ENCODE peak calls at places on chromosomes 7 and 10, in ten cellular contexts. One of them, this sample, is unnamed.

GRCh38 chr7:5630670-5631069 is 150.8 kb downstream of the RNF216 start:
- DNase-seq in myocyte: no peak
- DNase-seq in activated CD4-positive, alpha-beta T cell treated with anti-CD3 and anti-CD28 coated beads for 24 hours: peak; percentile 10
- DNase-seq in stimulated activated CD4-positive, alpha-beta T cell treated with anti-CD3 and anti-CD28 coated beads, Interleukin-4, amount 100 ng/mL, for 4 hours: peak; percentile 24
- DNase-seq in HepG2: no peak
- DNase-seq in NCI-H1092 treated with DMSO at 0.1 percent for 48 hours: no peak
- DNase-seq in GM06990: no peak
- DNase-seq in H54: no peak
- DNase-seq in activated CD8-positive, alpha-beta memory T cell treated with anti-CD3 and anti-CD28 coated beads, Interleukin-2, amount 50 U/mL, for 4 hours: peak; percentile 57
- DNase-seq in caudate nucleus: no peak
- DNase-seq in this sample: no peak

GRCh38 chr10:69406302-69406811 is 10.4 kb downstream of the TACR2 start:
- DNase-seq in myocyte: peak; percentile 20
- DNase-seq in activated CD4-positive, alpha-beta T cell treated with anti-CD3 and anti-CD28 coated beads for 24 hours: no peak
- DNase-seq in stimulated activated CD4-positive, alpha-beta T cell treated with anti-CD3 and anti-CD28 coated beads, Interleukin-4, amount 100 ng/mL, for 4 hours: no peak
- DNase-seq in HepG2: no peak
- DNase-seq in NCI-H1092 treated with DMSO at 0.1 percent for 48 hours: no peak
- DNase-seq in GM06990: no peak
- DNase-seq in H54: peak; percentile 62
- DNase-seq in activated CD8-positive, alpha-beta memory T cell treated with anti-CD3 and anti-CD28 coated beads, Interleukin-2, amount 50 U/mL, for 4 hours: no peak
- DNase-seq in caudate nucleus: no peak
- DNase-seq in this sample: no peak

GRCh38 chr10:130014734-130015695 is 50.9 kb upstream of the EBF3 start:
- DNase-seq in myocyte: no peak
- DNase-seq in activated CD4-positive, alpha-beta T cell treated with anti-CD3 and anti-CD28 coated beads for 24 hours: no peak
- DNase-seq in stimulated activated CD4-positive, alpha-beta T cell treated with anti-CD3 and anti-CD28 coated beads, Interleukin-4, amount 100 ng/mL, for 4 hours: no peak
- DNase-seq in HepG2: no peak
- DNase-seq in NCI-H1092 treated with DMSO at 0.1 percent for 48 hours: no peak
- DNase-seq in GM06990: no peak
- DNase-seq in H54: no peak
- DNase-seq in activated CD8-positive, alpha-beta memory T cell treated with anti-CD3 and anti-CD28 coated beads, Interleukin-2, amount 50 U/mL, for 4 hours: no peak
- DNase-seq in caudate nucleus: no peak
- DNase-seq in this sample: no peak

GRCh38 chr7:873367-874002 is 2.9 kb upstream of the GET4 start:
- DNase-seq in myocyte: peak; percentile 78
- DNase-seq in activated CD4-positive, alpha-beta T cell treated with anti-CD3 and anti-CD28 coated beads for 24 hours: peak; percentile 48
- DNase-seq in stimulated activated CD4-positive, alpha-beta T cell treated with anti-CD3 and anti-CD28 coated beads, Interleukin-4, amount 100 ng/mL, for 4 hours: peak; percentile 67
- DNase-seq in HepG2: peak; percentile 79
- DNase-seq in NCI-H1092 treated with DMSO at 0.1 percent for 48 hours: peak; percentile 78
- DNase-seq in GM06990: peak; percentile 75
- DNase-seq in H54: peak; percentile 98
- DNase-seq in activated CD8-positive, alpha-beta memory T cell treated with anti-CD3 and anti-CD28 coated beads, Interleukin-2, amount 50 U/mL, for 4 hours: peak; percentile 69
- DNase-seq in caudate nucleus: peak; percentile 74
- DNase-seq in this sample: peak; percentile 56

GRCh38 chr10:124562425-124563060 is 100.9 kb downstream of the LHPP start:
- DNase-seq in myocyte: no peak
- DNase-seq in activated CD4-positive, alpha-beta T cell treated with anti-CD3 and anti-CD28 coated beads for 24 hours: no peak
- DNase-seq in stimulated activated CD4-positive, alpha-beta T cell treated with anti-CD3 and anti-CD28 coated beads, Interleukin-4, amount 100 ng/mL, for 4 hours: no peak
- DNase-seq in HepG2: no peak
- DNase-seq in NCI-H1092 treated with DMSO at 0.1 percent for 48 hours: no peak
- DNase-seq in GM06990: no peak
- DNase-seq in H54: no peak
- DNase-seq in activated CD8-positive, alpha-beta memory T cell treated with anti-CD3 and anti-CD28 coated beads, Interleukin-2, amount 50 U/mL, for 4 hours: no peak
- DNase-seq in caudate nucleus: no peak
- DNase-seq in this sample: no peak

GRCh38 chr10:80457554-80458262 is 3.6 kb downstream of the TSPAN14 start:
- DNase-seq in myocyte: no peak
- DNase-seq in activated CD4-positive, alpha-beta T cell treated with anti-CD3 and anti-CD28 coated beads for 24 hours: no peak
- DNase-seq in stimulated activated CD4-positive, alpha-beta T cell treated with anti-CD3 and anti-CD28 coated beads, Interleukin-4, amount 100 ng/mL, for 4 hours: no peak
- DNase-seq in HepG2: peak; percentile 33
- DNase-seq in NCI-H1092 treated with DMSO at 0.1 percent for 48 hours: no peak
- DNase-seq in GM06990: no peak
- DNase-seq in H54: no peak
- DNase-seq in activated CD8-positive, alpha-beta memory T cell treated with anti-CD3 and anti-CD28 coated beads, Interleukin-2, amount 50 U/mL, for 4 hours: no peak
- DNase-seq in caudate nucleus: no peak
- DNase-seq in this sample: no peak

GRCh38 chr7:113087278-113087998 is 811 bp upstream of the GPR85 start:
- DNase-seq in myocyte: peak; percentile 89
- DNase-seq in activated CD4-positive, alpha-beta T cell treated with anti-CD3 and anti-CD28 coated beads for 24 hours: no peak
- DNase-seq in stimulated activated CD4-positive, alpha-beta T cell treated with anti-CD3 and anti-CD28 coated beads, Interleukin-4, amount 100 ng/mL, for 4 hours: no peak
- DNase-seq in HepG2: peak; percentile 1
- DNase-seq in NCI-H1092 treated with DMSO at 0.1 percent for 48 hours: peak; percentile 12
- DNase-seq in GM06990: no peak
- DNase-seq in H54: peak; percentile 33
- DNase-seq in activated CD8-positive, alpha-beta memory T cell treated with anti-CD3 and anti-CD28 coated beads, Interleukin-2, amount 50 U/mL, for 4 hours: no peak
- DNase-seq in caudate nucleus: no peak
- DNase-seq in this sample: no peak

GRCh38 chr10:42738669-42739068 is 43.9 kb upstream of the BMS1 start:
- DNase-seq in myocyte: no peak
- DNase-seq in activated CD4-positive, alpha-beta T cell treated with anti-CD3 and anti-CD28 coated beads for 24 hours: no peak
- DNase-seq in stimulated activated CD4-positive, alpha-beta T cell treated with anti-CD3 and anti-CD28 coated beads, Interleukin-4, amount 100 ng/mL, for 4 hours: no peak
- DNase-seq in HepG2: no peak
- DNase-seq in NCI-H1092 treated with DMSO at 0.1 percent for 48 hours: no peak
- DNase-seq in GM06990: no peak
- DNase-seq in H54: no peak
- DNase-seq in activated CD8-positive, alpha-beta memory T cell treated with anti-CD3 and anti-CD28 coated beads, Interleukin-2, amount 50 U/mL, for 4 hours: no peak
- DNase-seq in caudate nucleus: no peak
- DNase-seq in this sample: no peak

GRCh38 chr10:125107972-125108580 is 52.3 kb downstream of the CTBP2 start:
- DNase-seq in myocyte: no peak
- DNase-seq in activated CD4-positive, alpha-beta T cell treated with anti-CD3 and anti-CD28 coated beads for 24 hours: no peak
- DNase-seq in stimulated activated CD4-positive, alpha-beta T cell treated with anti-CD3 and anti-CD28 coated beads, Interleukin-4, amount 100 ng/mL, for 4 hours: no peak
- DNase-seq in HepG2: no peak
- DNase-seq in NCI-H1092 treated with DMSO at 0.1 percent for 48 hours: no peak
- DNase-seq in GM06990: no peak
- DNase-seq in H54: no peak
- DNase-seq in activated CD8-positive, alpha-beta memory T cell treated with anti-CD3 and anti-CD28 coated beads, Interleukin-2, amount 50 U/mL, for 4 hours: no peak
- DNase-seq in caudate nucleus: no peak
- DNase-seq in this sample: no peak

GRCh38 chr7:151010307-151011096 is 13.8 kb downstream of the ATG9B start:
- DNase-seq in myocyte: no peak
- DNase-seq in activated CD4-positive, alpha-beta T cell treated with anti-CD3 and anti-CD28 coated beads for 24 hours: no peak
- DNase-seq in stimulated activated CD4-positive, alpha-beta T cell treated with anti-CD3 and anti-CD28 coated beads, Interleukin-4, amount 100 ng/mL, for 4 hours: no peak
- DNase-seq in HepG2: no peak
- DNase-seq in NCI-H1092 treated with DMSO at 0.1 percent for 48 hours: no peak
- DNase-seq in GM06990: no peak
- DNase-seq in H54: no peak
- DNase-seq in activated CD8-positive, alpha-beta memory T cell treated with anti-CD3 and anti-CD28 coated beads, Interleukin-2, amount 50 U/mL, for 4 hours: no peak
- DNase-seq in caudate nucleus: no peak
- DNase-seq in this sample: no peak

GRCh38 chr10:107213861-107214260 is 49.4 kb upstream of the SORCS1 start:
- DNase-seq in myocyte: no peak
- DNase-seq in activated CD4-positive, alpha-beta T cell treated with anti-CD3 and anti-CD28 coated beads for 24 hours: no peak
- DNase-seq in stimulated activated CD4-positive, alpha-beta T cell treated with anti-CD3 and anti-CD28 coated beads, Interleukin-4, amount 100 ng/mL, for 4 hours: no peak
- DNase-seq in HepG2: no peak
- DNase-seq in NCI-H1092 treated with DMSO at 0.1 percent for 48 hours: no peak
- DNase-seq in GM06990: no peak
- DNase-seq in H54: no peak
- DNase-seq in activated CD8-positive, alpha-beta memory T cell treated with anti-CD3 and anti-CD28 coated beads, Interleukin-2, amount 50 U/mL, for 4 hours: no peak
- DNase-seq in caudate nucleus: no peak
- DNase-seq in this sample: no peak

GRCh38 chr10:29714096-29714874 is 79.5 kb upstream of the SVIL start:
- DNase-seq in myocyte: peak; percentile 49
- DNase-seq in activated CD4-positive, alpha-beta T cell treated with anti-CD3 and anti-CD28 coated beads for 24 hours: no peak
- DNase-seq in stimulated activated CD4-positive, alpha-beta T cell treated with anti-CD3 and anti-CD28 coated beads, Interleukin-4, amount 100 ng/mL, for 4 hours: no peak
- DNase-seq in HepG2: no peak
- DNase-seq in NCI-H1092 treated with DMSO at 0.1 percent for 48 hours: no peak
- DNase-seq in GM06990: no peak
- DNase-seq in H54: peak; percentile 40
- DNase-seq in activated CD8-positive, alpha-beta memory T cell treated with anti-CD3 and anti-CD28 coated beads, Interleukin-2, amount 50 U/mL, for 4 hours: no peak
- DNase-seq in caudate nucleus: no peak
- DNase-seq in this sample: no peak

GRCh38 chr10:69439813-69440506 is 11.3 kb upstream of the TSPAN15 start:
- DNase-seq in myocyte: peak; percentile 64
- DNase-seq in activated CD4-positive, alpha-beta T cell treated with anti-CD3 and anti-CD28 coated beads for 24 hours: no peak
- DNase-seq in stimulated activated CD4-positive, alpha-beta T cell treated with anti-CD3 and anti-CD28 coated beads, Interleukin-4, amount 100 ng/mL, for 4 hours: no peak
- DNase-seq in HepG2: peak; percentile 52
- DNase-seq in NCI-H1092 treated with DMSO at 0.1 percent for 48 hours: no peak
- DNase-seq in GM06990: no peak
- DNase-seq in H54: no peak
- DNase-seq in activated CD8-positive, alpha-beta memory T cell treated with anti-CD3 and anti-CD28 coated beads, Interleukin-2, amount 50 U/mL, for 4 hours: no peak
- DNase-seq in caudate nucleus: no peak
- DNase-seq in this sample: peak; percentile 61

GRCh38 chr10:3867454-3868273 is 82.7 kb upstream of the KLF6 start:
- DNase-seq in myocyte: no peak
- DNase-seq in activated CD4-positive, alpha-beta T cell treated with anti-CD3 and anti-CD28 coated beads for 24 hours: no peak
- DNase-seq in stimulated activated CD4-positive, alpha-beta T cell treated with anti-CD3 and anti-CD28 coated beads, Interleukin-4, amount 100 ng/mL, for 4 hours: peak; percentile 47
- DNase-seq in HepG2: no peak
- DNase-seq in NCI-H1092 treated with DMSO at 0.1 percent for 48 hours: no peak
- DNase-seq in GM06990: no peak
- DNase-seq in H54: no peak
- DNase-seq in activated CD8-positive, alpha-beta memory T cell treated with anti-CD3 and anti-CD28 coated beads, Interleukin-2, amount 50 U/mL, for 4 hours: no peak
- DNase-seq in caudate nucleus: no peak
- DNase-seq in this sample: no peak

GRCh38 chr7:142459557-142459963 is 201.7 kb upstream of the PRSS58 start:
- DNase-seq in myocyte: peak; percentile 97
- DNase-seq in activated CD4-positive, alpha-beta T cell treated with anti-CD3 and anti-CD28 coated beads for 24 hours: no peak
- DNase-seq in stimulated activated CD4-positive, alpha-beta T cell treated with anti-CD3 and anti-CD28 coated beads, Interleukin-4, amount 100 ng/mL, for 4 hours: no peak
- DNase-seq in HepG2: peak; percentile 25
- DNase-seq in NCI-H1092 treated with DMSO at 0.1 percent for 48 hours: peak; percentile 11
- DNase-seq in GM06990: no peak
- DNase-seq in H54: peak; percentile 42
- DNase-seq in activated CD8-positive, alpha-beta memory T cell treated with anti-CD3 and anti-CD28 coated beads, Interleukin-2, amount 50 U/mL, for 4 hours: no peak
- DNase-seq in caudate nucleus: no peak
- DNase-seq in this sample: peak; percentile 9

GRCh38 chr10:22852712-22853353 is 75.0 kb upstream of the ARMC3 start:
- DNase-seq in myocyte: no peak
- DNase-seq in activated CD4-positive, alpha-beta T cell treated with anti-CD3 and anti-CD28 coated beads for 24 hours: no peak
- DNase-seq in stimulated activated CD4-positive, alpha-beta T cell treated with anti-CD3 and anti-CD28 coated beads, Interleukin-4, amount 100 ng/mL, for 4 hours: no peak
- DNase-seq in HepG2: peak; percentile 72
- DNase-seq in NCI-H1092 treated with DMSO at 0.1 percent for 48 hours: no peak
- DNase-seq in GM06990: no peak
- DNase-seq in H54: no peak
- DNase-seq in activated CD8-positive, alpha-beta memory T cell treated with anti-CD3 and anti-CD28 coated beads, Interleukin-2, amount 50 U/mL, for 4 hours: no peak
- DNase-seq in caudate nucleus: no peak
- DNase-seq in this sample: no peak

GRCh38 chr7:19079066-19079465 is 38.4 kb downstream of the TWIST1 start:
- DNase-seq in myocyte: no peak
- DNase-seq in activated CD4-positive, alpha-beta T cell treated with anti-CD3 and anti-CD28 coated beads for 24 hours: no peak
- DNase-seq in stimulated activated CD4-positive, alpha-beta T cell treated with anti-CD3 and anti-CD28 coated beads, Interleukin-4, amount 100 ng/mL, for 4 hours: no peak
- DNase-seq in HepG2: no peak
- DNase-seq in NCI-H1092 treated with DMSO at 0.1 percent for 48 hours: no peak
- DNase-seq in GM06990: no peak
- DNase-seq in H54: no peak
- DNase-seq in activated CD8-positive, alpha-beta memory T cell treated with anti-CD3 and anti-CD28 coated beads, Interleukin-2, amount 50 U/mL, for 4 hours: no peak
- DNase-seq in caudate nucleus: no peak
- DNase-seq in this sample: no peak

This sample was measured in NCI-H1417.